ENCODE peak calls at places on chromosomes 13 and 19, in four cellular contexts. Q is dorsolateral prefrontal cortex; W is NCI-H2029; H is stimulated activated naive CD8-positive, alpha-beta T cell treated with anti-CD3 and anti-CD28 coated beads, Interleukin-15, Interleukin-2, amounts not matched to agents 100 U/mL and 50 U/mL, for 24 hours. J is an unnamed sample.

GRCh38 chr13:97189943-97190342 is 32.2 kb upstream of the MBNL2 start:
- DNase-seq in W (no peak), H (no peak), Q (peak), J (no peak)

GRCh38 chr19:30881986-30882385 is 467.2 kb downstream of the TSHZ3 start:
- DNase-seq in H (no peak), Q (no peak), W (no peak), J (no peak)

GRCh38 chr13:112143753-112144615 is 77.0 kb downstream of the SOX1 start:
- DNase-seq in H (no peak), Q (no peak), W (no peak), J (no peak)

GRCh38 chr13:73190477-73190876 is 131.7 kb downstream of the KLF5 start:
- DNase-seq in H (no peak), Q (no peak), W (no peak), J (no peak)

GRCh38 chr13:25291691-25292090 is 4.4 kb upstream of the MTMR6 start:
- DNase-seq in W (no peak), Q (no peak), H (no peak), J (no peak)

GRCh38 chr13:51717786-51718398 is 86.1 kb downstream of the DHRS12 start:
- DNase-seq in H (no peak), Q (no peak), W (peak), J (no peak)

GRCh38 chr19:18443406-18443805 is 5.5 kb upstream of the ISYNA1 start:
- DNase-seq in W (no peak), Q (no peak), H (no peak), J (no peak)

GRCh38 chr19:28949535-28949934 is 263.4 kb downstream of the UQCRFS1 start:
- DNase-seq in W (no peak), H (no peak), Q (no peak), J (no peak)

GRCh38 chr19:48760514-48761221 is 5.3 kb downstream of the FGF21 start:
- DNase-seq in W (no peak), H (peak), Q (no peak), J (no peak)

GRCh38 chr19:8304841-8305621 is 3.1 kb downstream of the CD320 start:
- DNase-seq in Q (no peak), H (peak), W (no peak), J (no peak)

GRCh38 chr13:77475345-77476084 is 60.0 kb upstream of the SCEL start:
- DNase-seq in H (no peak), W (no peak), Q (no peak), J (no peak)

GRCh38 chr13:43307921-43308433 is 284.6 kb downstream of the DNAJC15 start:
- DNase-seq in H (no peak), W (peak), Q (no peak), J (peak)

GRCh38 chr19:5692785-5693194 is 2.7 kb downstream of the RPL36 start:
- DNase-seq in Q (no peak), W (no peak), H (no peak), J (no peak)

GRCh38 chr13:24905242-24905641 is 141.3 kb downstream of the RNF17 start:
- DNase-seq in Q (no peak), W (no peak), H (no peak), J (no peak)

J was measured in GM13977.